ENCODE peak calls at places on chromosomes 13 and 19, in four cellular contexts. One of them, this sample, is unnamed.

GRCh38 chr19:42286349-42287016 is 15.4 kb upstream of the PRR19 start:
- DNase-seq in IMR-90: peak
- DNase-seq in adrenal gland: peak
- DNase-seq in GM12878: no peak
- DNase-seq in this sample: no peak

GRCh38 chr13:25171170-25171516 is 945 bp downstream of the AMER2 start:
- DNase-seq in IMR-90: no peak
- DNase-seq in adrenal gland: no peak
- DNase-seq in GM12878: no peak
- DNase-seq in this sample: no peak

GRCh38 chr13:33033361-33033812 is 17.2 kb downstream of the KL start:
- DNase-seq in IMR-90: no peak
- DNase-seq in adrenal gland: no peak
- DNase-seq in GM12878: no peak
- DNase-seq in this sample: no peak

GRCh38 chr19:33366917-33367316 is 6.6 kb upstream of the CEBPG start:
- DNase-seq in IMR-90: no peak
- DNase-seq in adrenal gland: no peak
- DNase-seq in GM12878: no peak
- DNase-seq in this sample: no peak

GRCh38 chr13:51612867-51613266 is 28.6 kb downstream of the WDFY2 start:
- DNase-seq in IMR-90: no peak
- DNase-seq in adrenal gland: no peak
- DNase-seq in GM12878: no peak
- DNase-seq in this sample: no peak

GRCh38 chr19:33291623-33292534 is 10.5 kb downstream of the CEBPA start:
- DNase-seq in IMR-90: no peak
- DNase-seq in adrenal gland: no peak
- DNase-seq in GM12878: no peak
- DNase-seq in this sample: no peak

GRCh38 chr13:102945324-102945815 is 99.5 kb downstream of the ERCC5 start:
- DNase-seq in IMR-90: no peak
- DNase-seq in adrenal gland: no peak
- DNase-seq in GM12878: no peak
- DNase-seq in this sample: no peak

GRCh38 chr13:46855664-46856063 is 41.2 kb downstream of the HTR2A start:
- DNase-seq in IMR-90: no peak
- DNase-seq in adrenal gland: no peak
- DNase-seq in GM12878: no peak
- DNase-seq in this sample: no peak

GRCh38 chr13:85798999-85799646 is at the start of gene SLITRK6:
- DNase-seq in IMR-90: peak
- DNase-seq in adrenal gland: no peak
- DNase-seq in GM12878: no peak
- DNase-seq in this sample: no peak

GRCh38 chr19:917323-918151 is at the start of gene KISS1R:
- DNase-seq in IMR-90: peak
- DNase-seq in adrenal gland: no peak
- DNase-seq in GM12878: no peak
- DNase-seq in this sample: no peak

GRCh38 chr13:27954406-27954851 is 14.7 kb downstream of the CDX2 start:
- DNase-seq in IMR-90: no peak
- DNase-seq in adrenal gland: peak
- DNase-seq in GM12878: no peak
- DNase-seq in this sample: no peak

GRCh38 chr19:5036733-5037681 is 68.1 kb downstream of the KDM4B start:
- DNase-seq in IMR-90: peak
- DNase-seq in adrenal gland: no peak
- DNase-seq in GM12878: no peak
- DNase-seq in this sample: no peak

GRCh38 chr13:23867027-23867491 is 22.1 kb downstream of the MIPEP start:
- DNase-seq in IMR-90: peak
- DNase-seq in adrenal gland: no peak
- DNase-seq in GM12878: no peak
- DNase-seq in this sample: no peak

GRCh38 chr19:40584007-40584406 is 7.3 kb downstream of the SHKBP1 start:
- DNase-seq in IMR-90: no peak
- DNase-seq in adrenal gland: no peak
- DNase-seq in GM12878: no peak
- DNase-seq in this sample: no peak

GRCh38 chr13:31166591-31166990 is 4.9 kb upstream of the HSPH1 start:
- DNase-seq in IMR-90: peak
- DNase-seq in adrenal gland: no peak
- DNase-seq in GM12878: no peak
- DNase-seq in this sample: no peak

GRCh38 chr13:29846475-29847256 is 3.8 kb downstream of the UBL3 start:
- DNase-seq in IMR-90: no peak
- DNase-seq in adrenal gland: no peak
- DNase-seq in GM12878: no peak
- DNase-seq in this sample: no peak

GRCh38 chr19:14363203-14364097 is 17.8 kb upstream of the ADGRE5 start:
- DNase-seq in IMR-90: peak
- DNase-seq in adrenal gland: peak
- DNase-seq in GM12878: no peak
- DNase-seq in this sample: no peak

GRCh38 chr13:98822238-98822606 is 69.8 kb upstream of the SLC15A1 start:
- DNase-seq in IMR-90: peak
- DNase-seq in adrenal gland: peak
- DNase-seq in GM12878: no peak
- DNase-seq in this sample: no peak

GRCh38 chr19:45492627-45493470 is 4.0 kb downstream of the RTN2 start:
- DNase-seq in IMR-90: peak
- DNase-seq in adrenal gland: peak
- DNase-seq in GM12878: no peak
- DNase-seq in this sample: no peak

GRCh38 chr19:48617146-48617937 is 1.6 kb downstream of the RPL18 start:
- DNase-seq in IMR-90: no peak
- DNase-seq in adrenal gland: peak
- DNase-seq in GM12878: no peak
- DNase-seq in this sample: no peak

GRCh38 chr19:46546194-46546896 is 50.7 kb upstream of the PNMA8B start:
- DNase-seq in IMR-90: peak
- DNase-seq in adrenal gland: peak
- DNase-seq in GM12878: no peak
- DNase-seq in this sample: peak

GRCh38 chr19:32318884-32319520 is 26.4 kb upstream of the ZNF507 start:
- DNase-seq in IMR-90: no peak
- DNase-seq in adrenal gland: peak
- DNase-seq in GM12878: no peak
- DNase-seq in this sample: no peak

DNA sequence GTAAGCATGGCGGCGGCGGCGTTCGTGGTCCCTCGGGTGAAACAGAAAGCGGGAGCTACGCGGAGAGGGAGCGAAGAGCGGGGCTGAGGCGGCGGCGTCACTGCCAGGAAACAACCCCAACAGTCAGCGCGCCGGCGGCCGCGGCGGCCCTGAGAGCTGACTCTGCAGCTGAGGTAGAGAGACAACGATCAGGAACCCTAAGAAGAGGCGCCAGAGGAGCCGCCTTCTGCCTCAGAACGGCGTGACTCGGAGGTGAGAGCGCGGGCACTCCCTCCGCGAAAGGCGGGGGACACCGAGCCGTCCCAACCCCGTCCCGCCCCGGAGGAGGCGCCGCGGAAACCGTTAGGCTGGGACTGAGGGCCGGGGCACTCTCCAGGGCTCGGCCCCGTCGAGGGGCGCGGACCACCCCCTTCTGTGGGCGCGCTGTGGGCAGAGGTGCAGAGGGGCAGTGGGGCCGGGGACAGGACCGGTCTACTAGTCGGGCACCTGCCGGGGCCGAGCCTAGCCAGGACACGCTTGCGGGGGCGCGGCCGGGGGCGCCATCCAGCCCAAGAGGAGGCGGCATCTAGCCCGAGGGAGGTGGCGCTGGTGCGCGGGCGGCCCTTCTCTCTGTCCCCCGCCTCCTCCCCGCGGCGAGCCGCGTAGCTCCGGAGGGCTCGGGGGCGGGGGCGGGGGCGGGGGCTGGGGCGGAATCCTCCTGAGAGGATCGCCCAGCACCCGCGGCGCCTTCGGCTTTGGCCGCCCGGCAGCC is 389 bp downstream of the FNDC3A start:
- DNase-seq in IMR-90: peak
- DNase-seq in adrenal gland: peak
- DNase-seq in GM12878: no peak
- DNase-seq in this sample: peak
- TF ChIP-seq POLR2A in IMR-90: peak
- TF ChIP-seq POLR2A in adrenal gland: peak
- TF ChIP-seq POLR2A in GM12878: peak
- TF ChIP-seq POLR2A in this sample: peak

DNA sequence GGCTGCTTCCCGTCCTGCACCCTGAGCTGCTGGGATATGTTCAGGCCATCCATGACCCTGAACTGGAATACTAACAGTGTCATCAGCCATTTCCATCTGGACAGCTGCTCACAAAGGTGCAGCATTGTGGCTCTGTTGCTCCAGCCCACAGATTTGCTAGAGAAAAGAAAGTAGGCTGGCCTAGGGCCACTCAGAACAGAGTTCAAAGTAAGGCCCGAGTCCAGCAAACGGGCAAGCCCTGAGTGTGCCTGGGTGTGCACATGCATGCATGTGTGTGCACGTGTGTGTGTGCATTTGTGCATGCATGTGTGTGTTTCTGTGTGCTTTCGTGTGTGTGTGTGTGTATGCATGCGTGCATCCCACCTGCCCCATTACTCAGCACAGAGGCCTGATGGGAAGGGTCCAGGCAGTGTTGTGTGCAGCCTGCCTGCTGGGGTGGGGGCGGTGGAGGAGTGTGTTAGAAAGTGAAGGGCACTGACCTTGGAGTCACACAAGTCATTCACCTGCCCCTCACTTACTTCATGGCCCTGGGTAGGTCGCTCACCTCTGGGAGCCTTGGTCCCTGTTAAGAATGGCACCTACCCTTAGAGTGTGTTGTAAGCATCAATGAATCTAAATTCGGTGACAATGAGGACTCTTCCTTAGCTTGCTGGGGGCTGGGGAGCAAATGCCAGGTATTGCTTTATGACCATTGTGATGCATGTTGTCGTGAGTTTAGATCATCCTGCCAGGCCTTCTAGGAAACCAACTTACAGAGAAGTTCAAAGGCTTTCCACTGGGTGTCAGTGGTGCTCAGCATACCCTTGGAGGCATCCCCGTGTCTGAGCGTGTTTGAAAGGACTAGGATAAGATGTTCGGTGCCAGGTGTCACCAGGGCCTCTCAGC is 53.2 kb downstream of the GPR12 start:
- DNase-seq in IMR-90: peak
- DNase-seq in adrenal gland: peak
- DNase-seq in GM12878: no peak
- DNase-seq in this sample: no peak
- TF ChIP-seq CTCF in IMR-90: peak
- TF ChIP-seq CTCF in adrenal gland: peak
- TF ChIP-seq CTCF in GM12878: peak
- TF ChIP-seq CTCF in this sample: peak

DNA sequence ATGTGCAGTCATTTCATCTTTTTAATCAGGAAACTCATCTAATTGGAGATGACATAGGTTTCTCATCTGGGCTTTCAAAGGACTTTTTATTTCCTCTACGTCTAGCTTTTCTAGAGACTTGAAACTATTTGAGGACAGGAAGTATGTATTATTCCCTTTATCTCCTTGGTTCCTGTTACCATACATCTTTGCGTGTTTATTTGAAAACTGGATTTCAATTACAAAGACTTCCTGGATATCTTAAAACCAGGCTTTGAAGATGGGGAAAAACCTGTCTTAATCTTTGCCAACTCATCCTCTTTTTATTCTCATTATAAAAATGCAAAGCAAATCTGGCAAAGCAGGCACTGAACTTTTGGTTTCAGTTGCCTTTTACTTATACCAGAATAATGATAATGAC is 130.5 kb downstream of the LMO7 start:
- DNase-seq in IMR-90: no peak
- DNase-seq in adrenal gland: no peak
- DNase-seq in GM12878: no peak
- DNase-seq in this sample: no peak
- H3K4me3 ChIP-seq in IMR-90: no peak
- H3K4me3 ChIP-seq in adrenal gland: no peak
- H3K4me3 ChIP-seq in GM12878: no peak
- H3K4me3 ChIP-seq in this sample: no peak

DNA sequence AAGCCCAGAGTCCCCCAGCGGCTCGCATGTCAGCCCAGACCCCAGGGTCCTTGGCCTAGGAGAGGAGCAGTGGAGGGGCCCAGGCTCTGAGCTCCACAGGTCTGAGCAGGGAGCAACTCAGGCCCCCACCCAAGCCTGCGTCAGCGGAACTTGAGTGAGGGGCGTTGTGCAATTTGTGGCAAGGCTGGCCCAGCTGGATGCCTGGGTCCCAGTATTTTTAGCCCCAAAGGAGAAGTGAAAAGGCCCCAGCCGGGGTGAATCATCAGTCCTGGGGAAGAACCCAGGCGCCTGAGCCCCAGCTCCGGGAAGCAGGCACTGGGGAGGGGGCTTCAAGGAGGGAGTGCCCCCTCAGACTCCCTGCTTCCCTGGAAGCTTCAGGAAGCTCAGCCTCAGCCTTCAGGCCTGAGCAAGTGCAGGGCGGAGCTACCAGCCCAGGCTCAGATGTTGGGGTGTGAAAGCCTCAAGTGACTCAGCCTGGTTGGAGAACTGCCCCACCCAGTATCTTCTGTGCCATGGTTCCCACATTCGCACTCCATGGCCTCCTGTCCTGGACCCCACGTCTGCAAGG is 7.2 kb downstream of the MED29 start:
- DNase-seq in IMR-90: peak
- DNase-seq in adrenal gland: peak
- DNase-seq in GM12878: no peak
- DNase-seq in this sample: peak
- TF ChIP-seq POLR2A in IMR-90: no peak
- TF ChIP-seq POLR2A in adrenal gland: no peak
- TF ChIP-seq POLR2A in GM12878: peak
- TF ChIP-seq POLR2A in this sample: peak

DNA sequence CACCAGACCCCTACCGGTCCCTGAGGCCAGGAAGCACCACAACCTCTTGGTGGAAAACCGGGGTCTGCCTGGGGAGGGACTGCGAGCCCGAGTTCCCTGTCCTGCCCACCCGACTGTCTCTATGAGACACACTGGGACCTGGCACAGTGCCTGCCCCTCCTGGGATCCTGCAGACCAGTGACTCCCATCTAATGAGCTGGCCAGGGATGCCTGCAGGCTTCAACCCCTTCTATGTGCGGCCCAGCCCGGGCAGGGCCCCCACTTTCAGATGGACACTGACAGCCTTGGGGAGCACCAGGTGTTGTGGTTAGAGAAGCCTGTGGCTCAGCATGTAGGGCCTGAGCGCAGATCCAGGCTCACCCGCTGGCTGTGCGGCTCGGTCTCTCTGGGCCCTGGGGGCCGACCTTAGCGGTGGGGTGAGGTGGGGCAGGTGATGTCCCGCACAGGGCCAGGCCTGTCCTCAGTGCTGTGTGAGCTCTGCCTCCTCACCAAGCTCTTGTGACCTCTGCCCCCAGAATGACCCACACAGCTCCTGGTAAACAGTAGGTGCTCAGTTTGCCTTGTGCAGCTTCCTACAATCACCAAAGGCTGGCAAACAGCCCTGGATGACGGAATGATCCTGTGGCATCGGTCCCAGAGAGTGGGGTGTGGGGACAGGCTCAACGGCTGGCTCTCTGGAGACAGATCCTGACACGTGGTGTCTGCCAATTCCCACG is 17.9 kb upstream of the CACTIN start:
- DNase-seq in IMR-90: peak
- DNase-seq in adrenal gland: no peak
- DNase-seq in GM12878: no peak
- DNase-seq in this sample: peak
- TF ChIP-seq CTCF in IMR-90: no peak
- TF ChIP-seq CTCF in adrenal gland: no peak
- TF ChIP-seq CTCF in GM12878: no peak
- TF ChIP-seq CTCF in this sample: no peak

GRCh38 chr19:17999685-18000479 is 8.1 kb upstream of the ARRDC2 start:
- DNase-seq in IMR-90: no peak
- DNase-seq in adrenal gland: no peak
- DNase-seq in GM12878: no peak
- DNase-seq in this sample: no peak
- H3K4me3 ChIP-seq in IMR-90: no peak
- H3K4me3 ChIP-seq in adrenal gland: no peak
- H3K4me3 ChIP-seq in GM12878: no peak
- H3K4me3 ChIP-seq in this sample: peak

This sample was measured in tibial nerve.